ENCODE peak calls at places on chromosomes 13 and 19, in nine cellular contexts. H, L, R, M, V, W, G, D and P are unnamed samples.

GRCh38 chr19:18304496-18305312 is 18.2 kb downstream of the LSM4 start:
- DNase-seq in D (no peak), W (peak; percentile 77), L (peak; percentile 89), R (peak; percentile 86), M (peak; percentile 93), H (peak; percentile 89), G (peak; percentile 85), V (peak; percentile 97), P (peak; percentile 81)

GRCh38 chr19:15640904-15641597 is 354 bp downstream of the CYP4F3 start:
- DNase-seq in G (no peak), W (no peak), D (no peak), R (no peak), M (no peak), H (no peak), L (no peak), V (no peak), P (no peak)

GRCh38 chr19:49852631-49853126 is 1.7 kb downstream of the PTOV1 start:
- DNase-seq in D (no peak), G (no peak), L (no peak), W (no peak), R (no peak), H (no peak), V (no peak), M (no peak), P (no peak)

GRCh38 chr19:27906081-27906480 is 1306.9 kb downstream of the UQCRFS1 start:
- DNase-seq in L (no peak), W (no peak), G (peak; percentile 89), V (no peak), R (no peak), D (no peak), H (no peak), M (no peak), P (no peak)

GRCh38 chr13:98267080-98267912 is 90.2 kb upstream of the RNF113B start:
- DNase-seq in L (peak; percentile 30), G (no peak), H (no peak), W (no peak), R (no peak), M (no peak), V (no peak), D (no peak), P (no peak)

GRCh38 chr13:109297628-109298027 is 488.8 kb downstream of the IRS2 start:
- DNase-seq in V (no peak), M (no peak), D (no peak), W (no peak), H (no peak), R (no peak), L (no peak), G (no peak), P (no peak)

GRCh38 chr13:20824762-20825161 is 51.0 kb upstream of the EEF1AKMT1 start:
- DNase-seq in D (no peak), G (no peak), H (no peak), V (no peak), L (no peak), W (no peak), M (no peak), R (no peak), P (no peak)

GRCh38 chr13:109784590-109785140 is 1.7 kb downstream of the IRS2 start:
- DNase-seq in R (peak; percentile 82), L (peak; percentile 86), G (peak; percentile 76), V (peak; percentile 94), H (peak; percentile 82), D (peak; percentile 72), W (peak; percentile 46), M (peak; percentile 79), P (no peak)

GRCh38 chr13:18952225-18953016 is 229.2 kb downstream of the TUBA3C start:
- DNase-seq in G (no peak), W (no peak), R (no peak), D (no peak), H (no peak), M (no peak), V (peak; percentile 69), L (no peak), P (no peak)

GRCh38 chr13:45368571-45368970 is 27.6 kb upstream of the TPT1 start:
- DNase-seq in D (peak; percentile 5), R (no peak), M (no peak), H (no peak), V (no peak), L (no peak), G (no peak), W (no peak), P (no peak)

GRCh38 chr13:110628477-110628793 is 13.1 kb downstream of the NAXD start:
- DNase-seq in G (no peak), H (no peak), L (peak; percentile 37), M (no peak), R (no peak), W (no peak), D (no peak), V (peak; percentile 76), P (no peak)

GRCh38 chr19:18683109-18683954 is at the start of gene CRTC1:
- DNase-seq in W (peak; percentile 91), H (peak; percentile 96), M (peak; percentile 94), R (peak; percentile 85), L (peak; percentile 95), D (no peak), V (peak; percentile 97), G (peak; percentile 82), P (peak; percentile 89)

GRCh38 chr19:6772028-6772865 is at the start of gene VAV1:
- DNase-seq in M (peak; percentile 81), G (peak; percentile 28), R (no peak), W (peak; percentile 75), D (no peak), V (peak; percentile 92), L (no peak), H (peak; percentile 85), P (peak; percentile 91)

GRCh38 chr19:17235618-17236413 is 9.8 kb downstream of the OCEL1 start:
- DNase-seq in M (peak; percentile 82), G (peak; percentile 60), L (peak; percentile 79), V (peak; percentile 92), D (no peak), W (peak; percentile 64), H (peak; percentile 82), R (peak; percentile 83), P (peak; percentile 35)

GRCh38 chr19:15248648-15249559 is 16.7 kb upstream of the EPHX3 start:
- DNase-seq in D (no peak), M (no peak), V (peak; percentile 96), R (no peak), W (no peak), G (no peak), H (no peak), L (peak; percentile 74), P (no peak)

GRCh38 chr19:294819-295686 is 3.9 kb upstream of the PLPP2 start:
- DNase-seq in W (peak; percentile 28), R (peak; percentile 55), L (no peak), D (peak; percentile 57), V (peak; percentile 79), G (no peak), H (peak; percentile 68), M (peak; percentile 58), P (no peak)

GRCh38 chr13:66210677-66211076 is 1019.5 kb downstream of the PCDH9 start:
- DNase-seq in M (no peak), W (no peak), R (no peak), G (no peak), V (no peak), L (no peak), D (no peak), H (no peak), P (no peak)

GRCh38 chr13:108929532-108929931 is 300.1 kb downstream of the MYO16 start:
- DNase-seq in D (no peak), W (no peak), V (no peak), H (no peak), M (no peak), L (no peak), G (no peak), R (no peak), P (no peak)

GRCh38 chr19:49932731-49933131 is 3.4 kb upstream of the NUP62 start:
- DNase-seq in W (peak; percentile 20), V (peak; percentile 76), M (peak; percentile 36), G (no peak), H (peak; percentile 63), R (no peak), L (no peak), D (no peak), P (no peak)

GRCh38 chr19:48330012-48330681 is 4.8 kb downstream of the EMP3 start:
- DNase-seq in R (peak; percentile 98), V (no peak), G (peak; percentile 94), W (peak; percentile 82), L (peak; percentile 71), D (no peak), H (peak; percentile 85), M (peak; percentile 86), P (peak; percentile 94)

GRCh38 chr19:18262917-18263316 is 11.3 kb downstream of the IQCN start:
- DNase-seq in H (no peak), D (no peak), M (no peak), W (no peak), G (no peak), L (no peak), V (no peak), R (no peak), P (no peak)

GRCh38 chr19:49570138-49570856 is 10.1 kb downstream of the NOSIP start:
- DNase-seq in W (peak; percentile 66), L (peak; percentile 62), M (peak; percentile 62), V (no peak), D (no peak), G (peak; percentile 64), H (peak; percentile 71), R (peak; percentile 91), P (peak; percentile 78)

GRCh38 chr13:33230178-33230881 is 55.2 kb downstream of the STARD13 start:
- DNase-seq in R (no peak), D (no peak), V (no peak), G (no peak), L (no peak), W (no peak), M (no peak), H (no peak), P (no peak)